ENCODE peak calls at places on chromosomes 11 and 22, in five cellular contexts. One of them, this sample, is unnamed.

GRCh38 chr11:76279651-76280050 is 73.3 kb upstream of the WNT11 start:
- DNase-seq in HFF-Myc: no peak
- DNase-seq in cardiac fibroblast: no peak
- DNase-seq in body of pancreas: no peak
- DNase-seq in MM.1S: no peak
- DNase-seq in this sample: no peak

GRCh38 chr11:291281-292210 is 2.6 kb downstream of the PGGHG start:
- DNase-seq in HFF-Myc: no peak
- DNase-seq in cardiac fibroblast: no peak
- DNase-seq in body of pancreas: peak
- DNase-seq in MM.1S: no peak
- DNase-seq in this sample: no peak

GRCh38 chr11:101262995-101263394 is 133.4 kb upstream of the PGR start:
- DNase-seq in HFF-Myc: no peak
- DNase-seq in cardiac fibroblast: no peak
- DNase-seq in body of pancreas: no peak
- DNase-seq in MM.1S: no peak
- DNase-seq in this sample: no peak

GRCh38 chr11:35247428-35247827 is 108.5 kb downstream of the CD44 start:
- DNase-seq in HFF-Myc: no peak
- DNase-seq in cardiac fibroblast: no peak
- DNase-seq in body of pancreas: peak
- DNase-seq in MM.1S: no peak
- DNase-seq in this sample: no peak

GRCh38 chr11:1502971-1503707 is 16.6 kb upstream of the MOB2 start:
- DNase-seq in HFF-Myc: no peak
- DNase-seq in cardiac fibroblast: no peak
- DNase-seq in body of pancreas: no peak
- DNase-seq in MM.1S: no peak
- DNase-seq in this sample: no peak

GRCh38 chr11:123654566-123655081 is at the start of gene SCN3B:
- DNase-seq in HFF-Myc: peak
- DNase-seq in cardiac fibroblast: peak
- DNase-seq in body of pancreas: peak
- DNase-seq in MM.1S: peak
- DNase-seq in this sample: peak

GRCh38 chr11:108221981-108222685 is at the start of gene NPAT:
- DNase-seq in HFF-Myc: no peak
- DNase-seq in cardiac fibroblast: no peak
- DNase-seq in body of pancreas: no peak
- DNase-seq in MM.1S: no peak
- DNase-seq in this sample: no peak

GRCh38 chr11:99020324-99021225 is at the start of gene CNTN5:
- DNase-seq in HFF-Myc: no peak
- DNase-seq in cardiac fibroblast: peak
- DNase-seq in body of pancreas: peak
- DNase-seq in MM.1S: peak
- DNase-seq in this sample: no peak

GRCh38 chr11:34936945-34937344 is 20.5 kb downstream of the PDHX start:
- DNase-seq in HFF-Myc: no peak
- DNase-seq in cardiac fibroblast: no peak
- DNase-seq in body of pancreas: no peak
- DNase-seq in MM.1S: no peak
- DNase-seq in this sample: no peak

GRCh38 chr11:102191832-102192231 is 81.6 kb downstream of the YAP1 start:
- DNase-seq in HFF-Myc: no peak
- DNase-seq in cardiac fibroblast: no peak
- DNase-seq in body of pancreas: no peak
- DNase-seq in MM.1S: no peak
- DNase-seq in this sample: no peak

GRCh38 chr11:61890536-61891330 is 612 bp downstream of the FADS3 start:
- DNase-seq in HFF-Myc: no peak
- DNase-seq in cardiac fibroblast: peak
- DNase-seq in body of pancreas: peak
- DNase-seq in MM.1S: no peak
- DNase-seq in this sample: peak

GRCh38 chr11:27466363-27466762 is 6.2 kb downstream of the LGR4 start:
- DNase-seq in HFF-Myc: no peak
- DNase-seq in cardiac fibroblast: no peak
- DNase-seq in body of pancreas: no peak
- DNase-seq in MM.1S: no peak
- DNase-seq in this sample: no peak

GRCh38 chr11:27469333-27469680 is 3.3 kb downstream of the LGR4 start:
- DNase-seq in HFF-Myc: no peak
- DNase-seq in cardiac fibroblast: no peak
- DNase-seq in body of pancreas: no peak
- DNase-seq in MM.1S: no peak
- DNase-seq in this sample: no peak

GRCh38 chr11:27468643-27469332 is 3.8 kb downstream of the LGR4 start:
- DNase-seq in HFF-Myc: no peak
- DNase-seq in cardiac fibroblast: peak
- DNase-seq in body of pancreas: peak
- DNase-seq in MM.1S: no peak
- DNase-seq in this sample: no peak

GRCh38 chr11:27467181-27467913 is 5.2 kb downstream of the LGR4 start:
- DNase-seq in HFF-Myc: no peak
- DNase-seq in cardiac fibroblast: no peak
- DNase-seq in body of pancreas: peak
- DNase-seq in MM.1S: no peak
- DNase-seq in this sample: no peak

GRCh38 chr11:27468209-27468608 is 4.4 kb downstream of the LGR4 start:
- DNase-seq in HFF-Myc: no peak
- DNase-seq in cardiac fibroblast: peak
- DNase-seq in body of pancreas: peak
- DNase-seq in MM.1S: no peak
- DNase-seq in this sample: no peak
- H3K4me3 ChIP-seq in HFF-Myc: no peak
- H3K4me3 ChIP-seq in cardiac fibroblast: no peak
- H3K4me3 ChIP-seq in body of pancreas: no peak
- H3K4me3 ChIP-seq in MM.1S: no peak
- H3K4me3 ChIP-seq in this sample: no peak

GRCh38 chr11:47338396-47339241 is 13.9 kb downstream of the MYBPC3 start:
- DNase-seq in HFF-Myc: no peak
- DNase-seq in cardiac fibroblast: no peak
- DNase-seq in body of pancreas: no peak
- DNase-seq in MM.1S: no peak
- DNase-seq in this sample: no peak

GRCh38 chr11:47340010-47340409 is 12.5 kb downstream of the MYBPC3 start:
- DNase-seq in HFF-Myc: no peak
- DNase-seq in cardiac fibroblast: no peak
- DNase-seq in body of pancreas: no peak
- DNase-seq in MM.1S: no peak
- DNase-seq in this sample: no peak

GRCh38 chr11:47340980-47341775 is 11.3 kb downstream of the MYBPC3 start:
- DNase-seq in HFF-Myc: no peak
- DNase-seq in cardiac fibroblast: no peak
- DNase-seq in body of pancreas: no peak
- DNase-seq in MM.1S: no peak
- DNase-seq in this sample: no peak

GRCh38 chr11:47342854-47343253 is 9.6 kb downstream of the MYBPC3 start:
- DNase-seq in HFF-Myc: no peak
- DNase-seq in cardiac fibroblast: no peak
- DNase-seq in body of pancreas: no peak
- DNase-seq in MM.1S: no peak
- DNase-seq in this sample: no peak

GRCh38 chr11:47342036-47342803 is 10.3 kb downstream of the MYBPC3 start:
- DNase-seq in HFF-Myc: no peak
- DNase-seq in cardiac fibroblast: no peak
- DNase-seq in body of pancreas: no peak
- DNase-seq in MM.1S: no peak
- DNase-seq in this sample: no peak
- H3K4me3 ChIP-seq in HFF-Myc: no peak
- H3K4me3 ChIP-seq in cardiac fibroblast: no peak
- H3K4me3 ChIP-seq in body of pancreas: no peak
- H3K4me3 ChIP-seq in MM.1S: no peak
- H3K4me3 ChIP-seq in this sample: no peak

DNA sequence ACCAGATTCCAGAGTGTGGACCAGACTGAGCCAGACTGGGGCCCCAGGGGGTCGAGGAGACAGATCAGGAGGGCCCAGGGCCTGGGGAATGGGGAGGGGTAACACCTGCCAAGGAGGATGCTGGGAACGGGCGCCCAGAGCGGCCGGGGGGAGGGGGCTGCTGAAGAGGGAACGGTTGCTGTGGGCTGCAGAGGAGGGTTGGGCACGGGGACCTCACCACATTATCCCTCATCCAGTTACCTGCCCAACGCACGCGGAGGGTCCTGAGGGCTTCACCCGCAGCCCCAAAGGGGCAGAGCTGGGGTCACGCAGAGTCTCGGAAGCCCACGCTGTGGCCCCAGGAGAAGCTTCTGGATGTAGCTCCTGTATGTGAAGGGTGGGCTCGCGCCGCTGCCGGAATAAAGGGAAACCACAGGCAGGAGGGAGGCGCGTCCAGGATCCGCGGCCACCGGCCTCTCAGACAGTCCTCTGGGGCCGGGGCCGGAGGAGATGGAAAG is 927 bp upstream of the SELENOO start:
- DNase-seq in HFF-Myc: no peak
- DNase-seq in cardiac fibroblast: no peak
- DNase-seq in body of pancreas: no peak
- DNase-seq in MM.1S: no peak
- DNase-seq in this sample: no peak
- H3K4me3 ChIP-seq in HFF-Myc: peak
- H3K4me3 ChIP-seq in cardiac fibroblast: peak
- H3K4me3 ChIP-seq in body of pancreas: peak
- H3K4me3 ChIP-seq in MM.1S: peak
- H3K4me3 ChIP-seq in this sample: peak

GRCh38 chr11:11416917-11417316 is 63.9 kb upstream of the CSNK2A3 start:
- DNase-seq in HFF-Myc: no peak
- DNase-seq in cardiac fibroblast: peak
- DNase-seq in body of pancreas: no peak
- DNase-seq in MM.1S: no peak
- DNase-seq in this sample: peak
- H3K4me3 ChIP-seq in HFF-Myc: no peak
- H3K4me3 ChIP-seq in cardiac fibroblast: no peak
- H3K4me3 ChIP-seq in body of pancreas: no peak
- H3K4me3 ChIP-seq in MM.1S: no peak
- H3K4me3 ChIP-seq in this sample: no peak

DNA sequence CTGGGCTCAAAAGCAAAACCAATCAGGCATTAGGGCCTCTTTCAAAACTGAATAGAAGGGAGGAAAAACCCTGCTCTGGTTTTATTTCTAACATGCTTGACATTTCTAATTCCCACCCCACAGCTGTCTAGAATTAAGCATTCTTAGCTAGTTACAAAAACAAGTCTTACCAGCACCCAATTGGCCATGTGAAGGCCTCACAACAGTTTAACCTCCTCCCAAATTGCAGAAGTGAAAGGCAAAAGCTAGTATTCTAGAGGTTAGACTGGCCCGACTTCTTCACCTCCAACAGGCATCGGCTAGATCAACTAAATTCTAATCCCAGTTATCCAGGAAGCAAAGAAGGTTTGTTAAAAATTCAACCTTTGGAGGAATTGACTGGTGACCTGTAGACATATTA is 6.5 kb downstream of the SF1 start:
- DNase-seq in HFF-Myc: no peak
- DNase-seq in cardiac fibroblast: no peak
- DNase-seq in body of pancreas: no peak
- DNase-seq in MM.1S: no peak
- DNase-seq in this sample: no peak
- H3K4me3 ChIP-seq in HFF-Myc: no peak
- H3K4me3 ChIP-seq in cardiac fibroblast: no peak
- H3K4me3 ChIP-seq in body of pancreas: no peak
- H3K4me3 ChIP-seq in MM.1S: no peak
- H3K4me3 ChIP-seq in this sample: no peak

GRCh38 chr11:15871904-15872303 is 484.4 kb downstream of the SOX6 start:
- DNase-seq in HFF-Myc: no peak
- DNase-seq in cardiac fibroblast: no peak
- DNase-seq in body of pancreas: no peak
- DNase-seq in MM.1S: no peak
- DNase-seq in this sample: no peak
- H3K4me3 ChIP-seq in HFF-Myc: no peak
- H3K4me3 ChIP-seq in cardiac fibroblast: no peak
- H3K4me3 ChIP-seq in body of pancreas: no peak
- H3K4me3 ChIP-seq in MM.1S: no peak
- H3K4me3 ChIP-seq in this sample: no peak

GRCh38 chr11:63915961-63916836 is 765 bp downstream of the RCOR2 start:
- DNase-seq in HFF-Myc: no peak
- DNase-seq in cardiac fibroblast: no peak
- DNase-seq in body of pancreas: no peak
- DNase-seq in MM.1S: no peak
- DNase-seq in this sample: no peak
- H3K4me3 ChIP-seq in HFF-Myc: peak
- H3K4me3 ChIP-seq in cardiac fibroblast: peak
- H3K4me3 ChIP-seq in body of pancreas: no peak
- H3K4me3 ChIP-seq in MM.1S: peak
- H3K4me3 ChIP-seq in this sample: peak

DNA sequence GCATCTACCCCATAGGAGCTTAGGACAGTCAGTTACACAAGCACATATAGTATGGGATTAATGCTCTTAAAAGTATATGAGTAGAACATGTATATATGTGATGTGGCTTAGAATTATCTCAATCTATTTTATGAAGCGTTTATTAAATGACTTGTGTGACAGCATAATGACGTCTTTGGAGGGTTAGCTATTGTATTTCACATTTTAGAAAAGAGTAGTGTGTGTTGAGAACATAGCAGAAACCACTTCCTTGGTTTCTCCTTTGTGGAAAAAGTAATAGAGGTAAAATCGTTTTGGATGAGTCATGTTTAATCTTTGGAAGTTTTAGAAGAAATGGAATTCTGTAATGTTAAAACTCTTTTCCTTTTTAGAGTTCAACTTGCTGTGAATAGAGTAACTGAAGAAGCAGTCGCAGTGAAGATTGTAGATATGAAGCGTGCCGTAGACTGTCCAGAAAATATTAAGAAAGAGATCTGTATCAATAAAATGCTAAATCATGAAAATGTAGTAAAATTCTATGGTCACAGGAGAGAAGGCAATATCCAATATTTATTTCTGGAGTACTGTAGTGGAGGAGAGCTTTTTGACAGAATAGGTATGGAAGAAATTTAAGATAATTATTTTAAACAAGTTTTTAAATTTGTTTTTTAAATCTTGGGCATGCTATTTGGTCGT is 2.4 kb downstream of the CHEK1 start:
- DNase-seq in HFF-Myc: no peak
- DNase-seq in cardiac fibroblast: peak
- DNase-seq in body of pancreas: no peak
- DNase-seq in MM.1S: no peak
- DNase-seq in this sample: no peak
- H3K4me3 ChIP-seq in HFF-Myc: peak
- H3K4me3 ChIP-seq in cardiac fibroblast: peak
- H3K4me3 ChIP-seq in body of pancreas: no peak
- H3K4me3 ChIP-seq in MM.1S: peak
- H3K4me3 ChIP-seq in this sample: peak